ENCODE peak calls at places on chromosomes 1 and 21, in nine cellular contexts. B is H9; A is endodermal cell; Y is upper lobe of right lung; M is fibroblast of lung; G is left ventricle myocardium inferior; V is vagina; Q is CD8-positive, alpha-beta T cell; H is CD8-positive, alpha-beta memory T cell. L is an unnamed sample.
A peak's percentile ranks its signal among the peaks of the same experiment; 100 is the strongest.

GRCh38 chr21:21232320-21232719 is 234.1 kb downstream of the NCAM2 start:
- DNase-seq in B (no peak), A (no peak), Y (no peak), M (peak; percentile 50), G (no peak), V (no peak), Q (no peak), H (no peak), L (no peak)

GRCh38 chr1:32733573-32734321 is 31.2 kb upstream of the SYNC start:
- DNase-seq in B (no peak), A (peak; percentile 72), Y (no peak), M (peak; percentile 49), G (no peak), V (no peak), Q (no peak), H (no peak), L (no peak)

GRCh38 chr1:30329263-30329753 is 394.1 kb downstream of the MATN1 start:
- DNase-seq in B (peak; percentile 22), A (peak; percentile 41), Y (no peak), M (no peak), G (no peak), V (peak; percentile 37), Q (no peak), H (no peak), L (no peak)

GRCh38 chr1:208868554-208868953 is 624.4 kb upstream of the PLXNA2 start:
- DNase-seq in B (no peak), A (no peak), Y (no peak), M (peak; percentile 32), G (no peak), V (no peak), Q (no peak), H (no peak), L (no peak)

GRCh38 chr1:200857804-200858203 is 15.0 kb upstream of the GPR25 start:
- DNase-seq in B (no peak), A (no peak), Y (no peak), M (no peak), G (no peak), V (no peak), Q (no peak), H (no peak), L (no peak)

GRCh38 chr1:15684468-15685283 is 556 bp downstream of the PLEKHM2 start:
- DNase-seq in B (peak; percentile 38), A (peak; percentile 81), Y (peak; percentile 77), M (peak; percentile 24), G (peak; percentile 42), V (no peak), Q (peak; percentile 44), H (peak; percentile 11), L (peak; percentile 60)

GRCh38 chr1:236921610-236922009 is 82.6 kb downstream of the MT1HL1 start:
- DNase-seq in B (no peak), A (no peak), Y (no peak), M (no peak), G (no peak), V (no peak), Q (no peak), H (no peak), L (no peak)

GRCh38 chr1:178407662-178408061 is 89.1 kb downstream of the CLEC20A start:
- DNase-seq in B (no peak), A (peak; percentile 51), Y (no peak), M (no peak), G (no peak), V (no peak), Q (no peak), H (no peak), L (no peak)

GRCh38 chr1:44693900-44694299 is 19.4 kb downstream of the ARMH1 start:
- DNase-seq in B (no peak), A (no peak), Y (no peak), M (no peak), G (no peak), V (no peak), Q (no peak), H (no peak), L (no peak)

GRCh38 chr1:164562947-164563346 is 4.0 kb downstream of the PBX1 start:
- DNase-seq in B (no peak), A (no peak), Y (no peak), M (peak; percentile 13), G (no peak), V (no peak), Q (no peak), H (no peak), L (no peak)

GRCh38 chr21:25735895-25736597 is 1.3 kb downstream of the GABPA start:
- DNase-seq in B (no peak), A (no peak), Y (no peak), M (peak; percentile 50), G (no peak), V (no peak), Q (no peak), H (no peak), L (no peak)

GRCh38 chr1:154937051-154937987 is 800 bp upstream of the PMVK start:
- DNase-seq in B (peak; percentile 88), A (no peak), Y (peak; percentile 96), M (peak; percentile 96), G (peak; percentile 92), V (peak; percentile 96), Q (peak; percentile 96), H (peak; percentile 84), L (peak; percentile 79)

GRCh38 chr1:239107676-239108075 is 278.7 kb upstream of the CHRM3 start:
- DNase-seq in B (no peak), A (peak; percentile 45), Y (no peak), M (no peak), G (no peak), V (no peak), Q (no peak), H (no peak), L (no peak)

GRCh38 chr1:26791138-26791537 is 3.4 kb downstream of the PIGV start:
- DNase-seq in B (no peak), A (no peak), Y (no peak), M (no peak), G (no peak), V (no peak), Q (no peak), H (no peak), L (no peak)

DNA sequence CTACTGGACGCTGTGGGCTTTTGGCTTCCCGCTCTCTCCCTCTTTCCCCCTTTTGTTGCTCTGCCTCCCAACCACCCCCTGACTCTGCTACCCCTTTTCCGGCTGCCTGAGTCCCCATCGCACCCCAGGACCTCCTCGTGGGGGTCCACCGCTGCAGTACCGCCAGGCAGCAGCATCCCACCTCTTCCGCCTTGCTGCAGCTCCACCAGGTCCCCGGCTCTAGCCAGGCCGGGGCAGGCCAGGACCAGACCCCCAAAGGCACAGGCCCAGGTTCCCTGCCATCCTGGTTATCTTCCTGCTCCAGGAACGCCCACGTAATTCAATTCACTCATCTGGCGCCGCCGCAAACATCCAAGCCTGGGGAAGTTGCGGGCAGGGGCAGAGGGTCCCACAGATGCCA is 139.8 kb downstream of the LIPI start:
- DNase-seq in B (no peak), A (peak; percentile 22), Y (no peak), M (no peak), G (no peak), V (peak; percentile 71), Q (no peak), H (no peak), L (no peak)
- H3K9me3 ChIP-seq in B (no peaks in the 10 kb centered on the region), A (peaks cover 13% of the 10 kb centered on the region), Y (no peaks in the 10 kb centered on the region), M (no peaks in the 10 kb centered on the region), G (no peaks in the 10 kb centered on the region), V (no peaks in the 10 kb centered on the region), Q (no peaks in the 10 kb centered on the region), H (no peaks in the 10 kb centered on the region), L (no peaks in the 10 kb centered on the region)

GRCh38 chr1:64934115-64934880 is 32.1 kb downstream of the JAK1 start:
- DNase-seq in B (no peak), A (no peak), Y (no peak), M (peak; percentile 85), G (no peak), V (peak; percentile 89), Q (no peak), H (no peak), L (no peak)
- H3K4me1 ChIP-seq in B (no peaks in the 10 kb centered on the region), A (no peaks in the 10 kb centered on the region), Y (peaks cover 48% of the 10 kb centered on the region), M (peaks cover 20% of the 10 kb centered on the region), G (peaks cover 60% of the 10 kb centered on the region), V (peaks cover 52% of the 10 kb centered on the region), Q (peaks cover 55% of the 10 kb centered on the region), H (peaks cover 36% of the 10 kb centered on the region), L (no peaks in the 10 kb centered on the region)

DNA sequence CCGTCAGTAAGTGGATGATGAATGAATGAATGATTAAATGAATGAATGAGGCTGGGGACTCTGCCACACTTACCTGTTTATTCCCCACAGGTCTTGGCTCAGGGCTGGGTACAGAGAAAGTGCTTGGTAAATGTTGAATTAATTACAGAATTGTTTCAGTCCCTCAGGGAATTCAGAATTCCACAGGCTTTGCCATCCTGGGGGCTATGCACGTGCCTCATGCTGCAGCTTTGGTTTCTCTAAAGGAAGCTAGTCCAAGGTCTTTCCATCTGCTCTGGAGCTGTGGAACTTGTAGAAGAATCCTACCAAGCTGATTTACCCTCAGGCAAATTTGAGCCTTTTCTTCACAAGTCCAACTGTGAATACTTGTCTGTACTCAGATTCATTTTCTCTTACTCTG is 376.8 kb upstream of the AJAP1 start:
- DNase-seq in B (no peak), A (no peak), Y (no peak), M (no peak), G (no peak), V (no peak), Q (no peak), H (no peak), L (no peak)
- H3K9me3 ChIP-seq in B (no peaks in the 10 kb centered on the region), A (peaks cover 21% of the 10 kb centered on the region), Y (peaks cover 4% of the 10 kb centered on the region), M (no peaks in the 10 kb centered on the region), G (peaks cover 34% of the 10 kb centered on the region), V (peaks cover 4% of the 10 kb centered on the region), Q (no peaks in the 10 kb centered on the region), H (no peaks in the 10 kb centered on the region), L (no peaks in the 10 kb centered on the region)

GRCh38 chr1:205519541-205520131 is 15.2 kb downstream of the CDK18 start:
- DNase-seq in B (peak; percentile 69), A (peak; percentile 81), Y (no peak), M (no peak), G (peak; percentile 49), V (no peak), Q (no peak), H (no peak), L (peak; percentile 52)
- H3K4me1 ChIP-seq in B (peaks cover 10% of the 10 kb centered on the region), A (no peaks in the 10 kb centered on the region), Y (peaks cover 9% of the 10 kb centered on the region), M (no peaks in the 10 kb centered on the region), G (peaks cover 99% of the 10 kb centered on the region), V (peaks cover 38% of the 10 kb centered on the region), Q (no peaks in the 10 kb centered on the region), H (no peaks in the 10 kb centered on the region), L (peaks cover 9% of the 10 kb centered on the region)

GRCh38 chr1:238061967-238062613 is 171.4 kb upstream of the ZP4 start:
- DNase-seq in B (no peak), A (no peak), Y (no peak), M (peak; percentile 86), G (no peak), V (no peak), Q (no peak), H (no peak), L (no peak)
- H3K9me3 ChIP-seq in B (no peaks in the 10 kb centered on the region), A (peaks cover 26% of the 10 kb centered on the region), Y (peaks cover 3% of the 10 kb centered on the region), M (no peaks in the 10 kb centered on the region), G (peaks cover 22% of the 10 kb centered on the region), V (no peaks in the 10 kb centered on the region), Q (no peaks in the 10 kb centered on the region), H (no peaks in the 10 kb centered on the region), L (peaks cover 15% of the 10 kb centered on the region)